ENCODE peak calls at places on chromosomes 5 and 9, in ten cellular contexts. Y is right cardiac atrium; M is hippocampal formation; Z is mucosa of gallbladder; S is omental fat pad; C is activated CD4-positive, alpha-beta T cell treated with anti-CD3 and anti-CD28 coated beads, Interleukin-2, amount 10 ng/mL, durations not matched to agents 7 days and 5 days; T is iris pigment epithelial cell; B is NCI-H2029 treated with DMSO at 0.1 percent for 48 hours; I is GF-D8; Q is AML-193. F is an unnamed sample.

GRCh38 chr5:181100121-181101015 is 30.6 kb downstream of the OR2V1 start:
- DNase-seq in Z (no peak), I (no peak), Y (no peak), C (no peak), B (no peak), S (no peak), M (no peak), T (peak; percentile 12), Q (no peak), F (peak; percentile 41)

GRCh38 chr9:18490591-18491370 is 16.8 kb downstream of the ADAMTSL1 start:
- DNase-seq in Z (no peak), Y (peak; percentile 45), Q (no peak), B (no peak), T (peak; percentile 99), M (no peak), C (no peak), I (no peak), S (no peak), F (peak; percentile 100)

GRCh38 chr5:50435131-50435530 is 6.0 kb downstream of the EMB start:
- DNase-seq in Z (no peak), C (no peak), I (no peak), Q (no peak), B (no peak), M (no peak), S (no peak), T (no peak), Y (no peak), F (no peak)

GRCh38 chr9:70262384-70262783 is 3.6 kb downstream of the SMC5 start:
- DNase-seq in Q (no peak), T (no peak), M (no peak), Y (no peak), S (no peak), C (no peak), B (no peak), I (no peak), Z (no peak), F (no peak)

GRCh38 chr9:38176256-38176655 is 107.2 kb upstream of the SHB start:
- DNase-seq in M (no peak), Y (no peak), T (peak; percentile 12), C (no peak), Q (no peak), S (no peak), B (no peak), Z (no peak), I (no peak), F (peak; percentile 30)

GRCh38 chr9:124248066-124248465 is 9.7 kb upstream of the NEK6 start:
- DNase-seq in I (no peak), B (no peak), C (no peak), Y (no peak), T (no peak), Z (no peak), S (no peak), M (no peak), Q (no peak), F (no peak)

GRCh38 chr5:36722913-36723312 is 116.5 kb downstream of the SLC1A3 start:
- DNase-seq in M (no peak), Z (no peak), I (no peak), B (no peak), Q (no peak), T (peak; percentile 20), C (no peak), S (no peak), Y (no peak), F (peak; percentile 30)

GRCh38 chr9:2181794-2182193 is 166.6 kb downstream of the SMARCA2 start:
- DNase-seq in M (peak; percentile 4), Y (peak; percentile 28), S (no peak), Q (no peak), T (no peak), C (no peak), I (no peak), Z (no peak), B (no peak), F (peak; percentile 46)

GRCh38 chr5:179913461-179913860 is 5.8 kb upstream of the TBC1D9B start:
- DNase-seq in I (no peak), C (no peak), S (no peak), Q (no peak), M (no peak), Y (no peak), B (no peak), Z (no peak), T (no peak), F (no peak)

GRCh38 chr5:38707352-38708324 is 138.2 kb upstream of the OSMR start:
- DNase-seq in Y (peak; percentile 22), Z (no peak), T (no peak), S (no peak), M (no peak), B (no peak), Q (no peak), C (no peak), I (no peak), F (no peak)

GRCh38 chr5:167939686-167940085 is 351.8 kb upstream of the WWC1 start:
- DNase-seq in T (peak; percentile 7), Y (no peak), Z (no peak), C (no peak), S (no peak), I (no peak), M (no peak), B (no peak), Q (no peak), F (no peak)